ENCODE peak calls at places on chromosome 9, in seven cellular contexts. R is G401, Z is tibial artery, A is fibroblast of the aortic adventitia, V is T-helper 1 cell, L is skeletal muscle cell, J is mesothelial cell of epicardium. S is an unnamed sample.

GRCh38 chr9:34576593-34576935 is 13.0 kb downstream of the CNTFR start:
- DNase-seq in R (peak), Z (no peak), A (no peak), V (no peak), L (no peak), J (no peak), S (no peak)

GRCh38 chr9:5838884-5839571 is 6.1 kb upstream of the ERMP1 start:
- DNase-seq in R (no peak), Z (no peak), A (peak), V (no peak), L (no peak), J (no peak), S (no peak)

GRCh38 chr9:121154782-121155181 is 46.9 kb downstream of the RAB14 start:
- DNase-seq in R (no peak), Z (no peak), A (no peak), V (no peak), L (no peak), J (no peak), S (no peak)

GRCh38 chr9:135968083-135968476 is 6.9 kb upstream of the UBAC1 start:
- DNase-seq in R (no peak), Z (no peak), A (no peak), V (no peak), L (no peak), J (no peak), S (no peak)

GRCh38 chr9:107131108-107131799 is 151.8 kb upstream of the RAD23B start:
- DNase-seq in R (no peak), Z (no peak), A (no peak), V (no peak), L (no peak), J (no peak), S (no peak)

GRCh38 chr9:72622186-72622585 is 100.8 kb downstream of the TMC1 start:
- DNase-seq in R (no peak), Z (no peak), A (no peak), V (no peak), L (no peak), J (no peak), S (no peak)

GRCh38 chr9:129160712-129161533 is 17.1 kb downstream of the IER5L start:
- DNase-seq in R (no peak), Z (no peak), A (peak), V (no peak), L (no peak), J (no peak), S (no peak)

GRCh38 chr9:114119242-114120191 is 20.4 kb upstream of the KIF12 start:
- DNase-seq in R (no peak), Z (no peak), A (no peak), V (no peak), L (no peak), J (no peak), S (no peak)

GRCh38 chr9:14315754-14316573 is 2.0 kb upstream of the NFIB start:
- DNase-seq in R (peak), Z (peak), A (peak), V (no peak), L (no peak), J (peak), S (no peak)

GRCh38 chr9:14031761-14032279 is 282.1 kb downstream of the NFIB start:
- DNase-seq in R (no peak), Z (no peak), A (peak), V (no peak), L (no peak), J (no peak), S (no peak)

GRCh38 chr9:96581823-96582598 is 37.6 kb downstream of the CDC14B start:
- DNase-seq in R (no peak), Z (no peak), A (no peak), V (no peak), L (no peak), J (no peak), S (no peak)

GRCh38 chr9:82570226-82570625 is 492.7 kb downstream of the RASEF start:
- DNase-seq in R (no peak), Z (no peak), A (no peak), V (no peak), L (no peak), J (no peak), S (no peak)

GRCh38 chr9:113622600-113623400 is 159.3 kb downstream of the RGS3 start:
- DNase-seq in R (peak), Z (no peak), A (peak), V (no peak), L (peak), J (no peak), S (peak)

GRCh38 chr9:96186601-96187011 is 115.4 kb downstream of the HSD17B3 start:
- DNase-seq in R (no peak), Z (no peak), A (no peak), V (no peak), L (no peak), J (no peak), S (peak)

GRCh38 chr9:79572891-79573696 is 1.3 kb downstream of the TLE4 start:
- DNase-seq in R (peak), Z (peak), A (no peak), V (peak), L (no peak), J (peak), S (peak)

GRCh38 chr9:78383130-78383529 is 86.2 kb downstream of the PSAT1 start:
- DNase-seq in R (no peak), Z (no peak), A (peak), V (no peak), L (no peak), J (no peak), S (no peak)

GRCh38 chr9:127349483-127350127 is 47.4 kb upstream of the SLC2A8 start:
- DNase-seq in R (peak), Z (no peak), A (no peak), V (no peak), L (no peak), J (no peak), S (no peak)

GRCh38 chr9:114282926-114283325 is 40.0 kb upstream of the ORM1 start:
- DNase-seq in R (no peak), Z (no peak), A (peak), V (no peak), L (peak), J (no peak), S (no peak)

GRCh38 chr9:129962376-129962765 is 80.6 kb downstream of the FNBP1 start:
- DNase-seq in R (no peak), Z (no peak), A (no peak), V (no peak), L (no peak), J (no peak), S (no peak)

GRCh38 chr9:37623267-37623666 is 27.5 kb upstream of the FRMPD1 start:
- DNase-seq in R (no peak), Z (no peak), A (no peak), V (no peak), L (no peak), J (no peak), S (no peak)

GRCh38 chr9:130042406-130042930 is 521 bp downstream of the FNBP1 start:
- DNase-seq in R (no peak), Z (peak), A (no peak), V (no peak), L (no peak), J (peak), S (no peak)

S was measured in SJSA1.